ENCODE peak calls at places on chromosomes 12 and 14, in eight cellular contexts. X, T, R, B, I, Z, G and S are unnamed samples.

GRCh38 chr14:73376585-73376984 is 81.8 kb downstream of the NUMB start:
- DNase-seq in X (no peak), T (no peak), R (no peak), B (no peak), I (no peak), Z (no peak), G (no peak), S (no peak)

GRCh38 chr12:12441891-12442461 is 85.1 kb downstream of the BORCS5 start:
- DNase-seq in X (peak), T (no peak), R (no peak), B (peak), I (no peak), Z (no peak), G (peak), S (peak)

GRCh38 chr14:22982013-22982476 is 306 bp downstream of the AJUBA start:
- DNase-seq in X (no peak), T (no peak), R (no peak), B (no peak), I (no peak), Z (no peak), G (peak), S (no peak)

GRCh38 chr14:62532186-62532585 is 513.1 kb downstream of the KCNH5 start:
- DNase-seq in X (no peak), T (no peak), R (no peak), B (no peak), I (no peak), Z (no peak), G (peak), S (no peak)

GRCh38 chr12:50246873-50247612 is 36.3 kb downstream of the LIMA1 start:
- DNase-seq in X (no peak), T (no peak), R (peak), B (peak), I (peak), Z (no peak), G (peak), S (peak)

GRCh38 chr14:53409974-53410373 is 256.9 kb upstream of the DDHD1 start:
- DNase-seq in X (no peak), T (no peak), R (no peak), B (no peak), I (no peak), Z (no peak), G (no peak), S (peak)

GRCh38 chr12:106651552-106651951 is 68.7 kb downstream of the RFX4 start:
- DNase-seq in X (no peak), T (no peak), R (no peak), B (no peak), I (no peak), Z (no peak), G (no peak), S (no peak)

GRCh38 chr12:66321433-66321832 is 19.1 kb downstream of the HELB start:
- DNase-seq in X (no peak), T (no peak), R (no peak), B (no peak), I (no peak), Z (no peak), G (no peak), S (no peak)

GRCh38 chr12:131009595-131010270 is 56.0 kb downstream of the ADGRD1 start:
- DNase-seq in X (no peak), T (no peak), R (no peak), B (no peak), I (no peak), Z (no peak), G (no peak), S (no peak)

GRCh38 chr14:54931598-54932340 is 29.1 kb upstream of the GCH1 start:
- DNase-seq in X (no peak), T (no peak), R (no peak), B (no peak), I (no peak), Z (no peak), G (no peak), S (no peak)

GRCh38 chr14:69710378-69710777 is 56.6 kb upstream of the SRSF5 start:
- DNase-seq in X (no peak), T (no peak), R (no peak), B (no peak), I (no peak), Z (no peak), G (no peak), S (no peak)

GRCh38 chr12:109871678-109872314 is 8.5 kb downstream of the GLTP start:
- DNase-seq in X (no peak), T (no peak), R (no peak), B (no peak), I (no peak), Z (no peak), G (no peak), S (no peak)

GRCh38 chr12:106204312-106204711 is 43.5 kb downstream of the CKAP4 start:
- DNase-seq in X (no peak), T (no peak), R (no peak), B (no peak), I (no peak), Z (no peak), G (no peak), S (no peak)

GRCh38 chr12:2834581-2835491 is at the start of gene NRIP2:
- DNase-seq in X (no peak), T (peak), R (peak), B (peak), I (no peak), Z (no peak), G (no peak), S (no peak)

GRCh38 chr12:53456654-53457366 is 4.9 kb downstream of the PCBP2 start:
- DNase-seq in X (no peak), T (no peak), R (no peak), B (no peak), I (no peak), Z (no peak), G (no peak), S (no peak)

GRCh38 chr12:122203301-122203967 is at the start of gene B3GNT4:
- DNase-seq in X (no peak), T (peak), R (no peak), B (peak), I (peak), Z (peak), G (peak), S (no peak)

GRCh38 chr14:91719839-91720238 is 12.0 kb downstream of the CATSPERB start:
- DNase-seq in X (no peak), T (no peak), R (no peak), B (no peak), I (no peak), Z (no peak), G (no peak), S (no peak)

GRCh38 chr12:119328111-119328510 is 6.4 kb upstream of the CCDC60 start:
- DNase-seq in X (no peak), T (no peak), R (no peak), B (no peak), I (no peak), Z (no peak), G (no peak), S (no peak)

GRCh38 chr12:28824193-28824846 is 324.8 kb upstream of the FAR2 start:
- DNase-seq in X (no peak), T (no peak), R (no peak), B (no peak), I (no peak), Z (no peak), G (no peak), S (no peak)

GRCh38 chr12:46214668-46215429 is 54.0 kb downstream of the SLC38A1 start:
- DNase-seq in X (peak), T (no peak), R (no peak), B (no peak), I (no peak), Z (no peak), G (no peak), S (no peak)

GRCh38 chr14:53603994-53604393 is 352.6 kb downstream of the BMP4 start:
- DNase-seq in X (no peak), T (no peak), R (no peak), B (no peak), I (no peak), Z (no peak), G (no peak), S (no peak)

GRCh38 chr14:101823511-101824120 is 62.1 kb downstream of the PPP2R5C start:
- DNase-seq in X (no peak), T (no peak), R (no peak), B (peak), I (no peak), Z (no peak), G (no peak), S (no peak)

GRCh38 chr12:22709292-22709691 is 84.3 kb downstream of the ETNK1 start:
- DNase-seq in X (no peak), T (no peak), R (no peak), B (peak), I (peak), Z (no peak), G (peak), S (no peak)

GRCh38 chr12:64522316-64522715 is 70.4 kb downstream of the TBK1 start:
- DNase-seq in X (no peak), T (no peak), R (peak), B (peak), I (no peak), Z (no peak), G (peak), S (peak)

GRCh38 chr12:64627781-64628180 is 17.5 kb downstream of the RASSF3 start:
- DNase-seq in X (no peak), T (no peak), R (no peak), B (peak), I (no peak), Z (no peak), G (peak), S (peak)

GRCh38 chr12:124233041-124233836 is 61.7 kb upstream of the RFLNA start:
- DNase-seq in X (no peak), T (no peak), R (peak), B (peak), I (no peak), Z (no peak), G (peak), S (peak)

GRCh38 chr14:62667515-62667914 is 377.7 kb downstream of the KCNH5 start:
- DNase-seq in X (no peak), T (no peak), R (no peak), B (no peak), I (no peak), Z (no peak), G (no peak), S (no peak)

GRCh38 chr12:32134144-32134888 is 27.7 kb downstream of the BICD1 start:
- DNase-seq in X (no peak), T (no peak), R (no peak), B (peak), I (peak), Z (no peak), G (peak), S (peak)

GRCh38 chr12:54682674-54683073 is 34.5 kb upstream of the DCD start:
- DNase-seq in X (no peak), T (no peak), R (no peak), B (no peak), I (no peak), Z (no peak), G (no peak), S (no peak)

GRCh38 chr12:121036810-121037326 is 2.2 kb downstream of the OASL start:
- DNase-seq in X (no peak), T (no peak), R (no peak), B (peak), I (no peak), Z (no peak), G (peak), S (peak)

GRCh38 chr12:120231316-120232011 is 30.6 kb upstream of the RPLP0 start:
- DNase-seq in X (no peak), T (no peak), R (peak), B (peak), I (no peak), Z (no peak), G (peak), S (peak)

GRCh38 chr12:53862831-53863230 is 75.8 kb upstream of the HOXC13 start:
- DNase-seq in X (no peak), T (no peak), R (no peak), B (no peak), I (no peak), Z (no peak), G (peak), S (peak)

GRCh38 chr12:132491349-132491663 is 1.4 kb downstream of the FBRSL1 start:
- DNase-seq in X (no peak), T (no peak), R (no peak), B (no peak), I (no peak), Z (no peak), G (no peak), S (no peak)

GRCh38 chr12:132489078-132489601 is 811 bp upstream of the FBRSL1 start:
- DNase-seq in X (peak), T (peak), R (no peak), B (no peak), I (peak), Z (no peak), G (no peak), S (no peak)

GRCh38 chr12:132490481-132491348 is 764 bp downstream of the FBRSL1 start:
- DNase-seq in X (no peak), T (peak), R (no peak), B (peak), I (no peak), Z (no peak), G (no peak), S (no peak)

GRCh38 chr12:132488127-132489077 is 1.5 kb upstream of the FBRSL1 start:
- DNase-seq in X (no peak), T (peak), R (no peak), B (no peak), I (no peak), Z (no peak), G (no peak), S (no peak)

DNA sequence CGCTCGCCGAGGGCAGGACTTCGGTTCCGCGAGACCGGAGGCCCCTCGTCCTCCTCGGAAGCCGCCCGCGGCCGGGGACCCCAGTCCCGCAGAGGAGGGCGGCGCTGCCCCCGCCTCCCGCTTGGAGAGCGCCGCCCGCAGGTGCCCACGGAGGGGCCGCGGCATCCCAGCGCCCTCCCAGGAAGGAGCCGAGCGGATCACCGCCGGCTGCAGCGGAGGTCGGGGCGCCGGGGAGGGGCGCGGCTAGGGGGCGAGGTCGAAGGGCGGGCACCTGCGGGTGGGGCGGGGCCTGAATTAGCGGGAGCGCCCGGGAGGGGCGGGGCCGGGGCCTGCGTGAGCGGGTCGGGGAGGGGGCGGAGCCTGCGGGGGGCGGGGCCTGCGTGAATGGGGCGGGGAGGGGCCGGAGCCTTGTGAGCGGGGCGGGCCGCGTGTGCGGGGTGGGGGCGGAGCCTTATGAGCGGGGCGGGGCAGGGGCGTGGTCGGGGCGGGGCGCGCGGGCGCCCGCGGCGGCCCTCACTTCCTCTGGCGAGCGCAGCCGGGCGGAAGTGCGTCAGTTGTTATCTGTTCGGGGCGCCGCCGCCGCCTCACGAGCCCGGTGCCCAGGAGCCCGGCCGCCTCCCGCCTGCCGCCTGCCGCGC is at the start of gene FBRSL1:
- DNase-seq in X (peak), T (peak), R (peak), B (peak), I (peak), Z (peak), G (peak), S (peak)
- TF ChIP-seq CTCF in X (no peak), T (no peak), R (no peak), B (no peak), I (no peak), Z (peak), G (no peak), S (peak)

GRCh38 chr14:83071888-83072501 is 1538.3 kb upstream of the SEL1L start:
- DNase-seq in X (no peak), T (no peak), R (peak), B (no peak), I (peak), Z (no peak), G (peak), S (no peak)
- TF ChIP-seq CTCF in X (no peak), T (no peak), R (no peak), B (peak), I (peak), Z (peak), G (peak), S (peak)

DNA sequence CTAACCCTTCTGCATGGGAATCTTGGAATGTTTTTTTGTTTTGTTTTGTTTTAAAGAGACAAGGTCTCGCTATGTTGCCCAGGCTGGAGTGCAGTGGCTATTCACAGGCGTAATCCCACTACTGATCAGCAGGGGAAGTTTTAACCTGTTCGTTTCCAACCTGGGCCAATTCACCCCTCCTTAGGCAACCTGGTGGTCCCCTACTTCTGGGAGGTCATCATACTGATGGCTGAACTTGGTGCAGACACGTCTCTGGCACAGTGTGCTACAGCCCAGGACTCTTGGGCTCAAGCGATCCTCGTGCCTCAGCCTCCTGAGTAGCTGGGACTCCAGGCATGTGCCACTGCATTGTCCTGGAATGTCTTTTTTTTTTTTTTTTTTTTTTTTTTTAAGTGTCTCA is 48.9 kb upstream of the ISM2 start:
- DNase-seq in X (no peak), T (no peak), R (no peak), B (no peak), I (no peak), Z (no peak), G (no peak), S (no peak)
- TF ChIP-seq CTCF in X (no peak), T (no peak), R (peak), B (peak), I (no peak), Z (peak), G (peak), S (peak)

GRCh38 chr14:100709956-100710284 is 16.8 kb upstream of the DLK1 start:
- DNase-seq in X (no peak), T (no peak), R (no peak), B (no peak), I (no peak), Z (no peak), G (no peak), S (no peak)
- TF ChIP-seq CTCF in X (no peak), T (no peak), R (no peak), B (no peak), I (no peak), Z (no peak), G (no peak), S (peak)

GRCh38 chr14:45939572-45939971 is 686.6 kb upstream of the MIS18BP1 start:
- DNase-seq in X (no peak), T (no peak), R (no peak), B (no peak), I (no peak), Z (no peak), G (no peak), S (no peak)

GRCh38 chr14:45946251-45946650 is 693.2 kb upstream of the MIS18BP1 start:
- DNase-seq in X (no peak), T (no peak), R (no peak), B (no peak), I (no peak), Z (no peak), G (no peak), S (no peak)

GRCh38 chr14:45940318-45940717 is 687.3 kb upstream of the MIS18BP1 start:
- DNase-seq in X (no peak), T (no peak), R (no peak), B (no peak), I (no peak), Z (no peak), G (no peak), S (no peak)
- TF ChIP-seq CTCF in X (no peak), T (no peak), R (no peak), B (no peak), I (no peak), Z (no peak), G (peak), S (no peak)

GRCh38 chr12:48106574-48107251 is 834 bp upstream of the SENP1 start:
- DNase-seq in X (no peak), T (no peak), R (no peak), B (no peak), I (no peak), Z (no peak), G (no peak), S (no peak)

GRCh38 chr12:48104531-48104930 is 1.3 kb downstream of the SENP1 start:
- DNase-seq in X (no peak), T (no peak), R (no peak), B (no peak), I (no peak), Z (no peak), G (peak), S (no peak)

GRCh38 chr12:48105321-48105866 is 485 bp downstream of the SENP1 start:
- DNase-seq in X (peak), T (no peak), R (no peak), B (no peak), I (no peak), Z (no peak), G (peak), S (peak)

GRCh38 chr12:48107252-48107613 is 1.4 kb upstream of the SENP1 start:
- DNase-seq in X (no peak), T (no peak), R (no peak), B (no peak), I (no peak), Z (no peak), G (no peak), S (no peak)

DNA sequence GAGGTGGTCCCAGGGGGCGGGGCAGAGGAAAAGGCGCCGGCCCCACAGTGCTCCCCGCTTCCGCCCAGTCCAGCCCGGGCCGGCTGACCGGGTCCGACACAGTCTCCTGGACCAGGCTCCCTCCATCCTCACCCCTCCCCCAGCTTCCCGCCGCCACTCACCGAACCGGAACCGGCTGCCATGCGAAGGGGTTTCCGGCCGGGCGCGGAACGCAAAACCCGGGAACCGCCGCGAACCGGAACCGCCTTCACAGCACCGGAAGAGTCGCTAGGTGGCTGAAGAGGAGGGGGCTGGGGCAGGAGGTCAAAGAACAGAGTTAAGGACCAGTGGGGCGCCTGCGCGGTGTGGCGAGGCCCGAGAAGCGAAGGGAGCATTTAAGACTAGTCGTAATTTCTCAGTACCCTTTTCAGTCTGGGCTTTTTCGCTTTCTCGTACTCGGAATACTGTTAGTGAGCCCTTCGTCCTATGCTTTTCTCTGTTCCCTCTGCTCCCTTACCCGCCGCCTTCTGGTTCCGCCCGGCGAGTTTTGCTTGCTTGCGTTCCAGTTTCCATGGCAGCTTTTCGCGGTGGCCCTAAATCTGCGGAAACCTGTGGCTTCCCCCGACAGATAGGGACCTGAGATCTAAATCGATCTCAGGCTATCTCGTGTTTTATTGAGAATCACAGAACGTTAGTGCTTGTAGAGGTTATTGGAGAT is at the start of gene SENP1:
- DNase-seq in X (peak), T (peak), R (peak), B (peak), I (peak), Z (peak), G (peak), S (peak)
- TF ChIP-seq CTCF in X (no peak), T (peak), R (no peak), B (peak), I (no peak), Z (peak), G (no peak), S (peak)